ENCODE peak calls at places on chromosomes 11 and 22, in seven cellular contexts. W is activated CD4-positive, alpha-beta memory T cell treated with anti-CD3 and anti-CD28 coated beads, Interleukin-2, amount 10 ng/mL, durations not matched to agents 7 days and 5 days; U is Caco-2; J is ELF-1; B is NCI-H524; V is DMS 273 treated with DMSO at 0.1 percent for 48 hours; Y is stimulated activated CD4-positive, alpha-beta T cell treated with anti-CD3 and anti-CD28 coated beads, Interleukin-4, amount 100 ng/mL, for 48 hours. N is an unnamed sample.

GRCh38 chr11:71086687-71087258 is 165.6 kb downstream of the SHANK2 start:
- DNase-seq in W (no peak), U (peak; percentile 79), J (peak; percentile 87), B (peak; percentile 25), V (no peak), Y (no peak), N (peak; percentile 31)

GRCh38 chr11:266676-267439 is 11.3 kb upstream of the NLRP6 start:
- DNase-seq in W (no peak), U (no peak), J (no peak), B (no peak), V (no peak), Y (no peak), N (no peak)

GRCh38 chr22:21975854-21976345 is 6.7 kb downstream of the TOP3B start:
- DNase-seq in W (no peak), U (no peak), J (no peak), B (no peak), V (no peak), Y (no peak), N (no peak)

GRCh38 chr22:50059185-50059880 is 1.2 kb upstream of the TTLL8 start:
- DNase-seq in W (no peak), U (no peak), J (peak; percentile 55), B (no peak), V (no peak), Y (no peak), N (no peak)

GRCh38 chr22:36757608-36758220 is 18.2 kb downstream of the IFT27 start:
- DNase-seq in W (peak; percentile 81), U (peak; percentile 78), J (peak; percentile 85), B (peak; percentile 43), V (no peak), Y (peak; percentile 67), N (peak; percentile 92)

GRCh38 chr11:33438311-33438710 is 181.1 kb downstream of the HIPK3 start:
- DNase-seq in W (no peak), U (no peak), J (no peak), B (no peak), V (no peak), Y (no peak), N (no peak)

GRCh38 chr11:131025421-131026126 is 109.3 kb upstream of the SNX19 start:
- DNase-seq in W (no peak), U (no peak), J (no peak), B (no peak), V (no peak), Y (no peak), N (no peak)

GRCh38 chr11:35170503-35170902 is 31.5 kb downstream of the CD44 start:
- DNase-seq in W (no peak), U (no peak), J (no peak), B (no peak), V (no peak), Y (no peak), N (no peak)

GRCh38 chr11:2690261-2690575 is 9.6 kb downstream of the KCNQ1OT1 start:
- DNase-seq in W (no peak), U (no peak), J (no peak), B (no peak), V (no peak), Y (no peak), N (no peak)

GRCh38 chr11:75558939-75559843 is 2.9 kb upstream of the SERPINH1 start:
- DNase-seq in W (no peak), U (peak; percentile 82), J (peak; percentile 80), B (no peak), V (no peak), Y (no peak), N (no peak)

GRCh38 chr11:33376331-33377099 is 119.3 kb downstream of the HIPK3 start:
- DNase-seq in W (no peak), U (no peak), J (peak; percentile 23), B (no peak), V (no peak), Y (no peak), N (no peak)

GRCh38 chr11:46277313-46277622 is 194 bp upstream of the CREB3L1 start:
- DNase-seq in W (no peak), U (no peak), J (no peak), B (no peak), V (no peak), Y (no peak), N (no peak)

GRCh38 chr11:122998727-122999370 is 17.2 kb upstream of the BSX start:
- DNase-seq in W (no peak), U (no peak), J (peak; percentile 73), B (no peak), V (no peak), Y (no peak), N (peak; percentile 33)

GRCh38 chr11:70128435-70128906 is 50.4 kb downstream of the ANO1 start:
- DNase-seq in W (no peak), U (no peak), J (peak; percentile 52), B (no peak), V (no peak), Y (no peak), N (no peak)

GRCh38 chr22:34105461-34106062 is 185.3 kb upstream of the LARGE1 start:
- DNase-seq in W (peak; percentile 16), U (no peak), J (peak; percentile 71), B (peak; percentile 58), V (no peak), Y (peak; percentile 11), N (peak; percentile 51)

GRCh38 chr22:32830957-32831356 is 29.5 kb downstream of the TIMP3 start:
- DNase-seq in W (no peak), U (no peak), J (peak; percentile 5), B (no peak), V (no peak), Y (no peak), N (no peak)

GRCh38 chr11:110735431-110736157 is 23.4 kb upstream of the ARHGAP20 start:
- DNase-seq in W (no peak), U (no peak), J (no peak), B (no peak), V (no peak), Y (no peak), N (no peak)

GRCh38 chr22:37848587-37849088 is 581 bp upstream of the EIF3L start:
- DNase-seq in W (peak; percentile 44), U (no peak), J (peak; percentile 50), B (no peak), V (no peak), Y (no peak), N (no peak)

GRCh38 chr22:35629406-35630234 is 12.5 kb upstream of the MB start:
- DNase-seq in W (peak; percentile 68), U (no peak), J (peak; percentile 80), B (no peak), V (no peak), Y (peak; percentile 45), N (peak; percentile 60)

GRCh38 chr11:61019818-61020405 is 48.4 kb downstream of the CD6 start:
- DNase-seq in W (no peak), U (no peak), J (no peak), B (no peak), V (no peak), Y (no peak), N (no peak)

GRCh38 chr11:12693485-12694181 is 19.4 kb downstream of the TEAD1 start:
- DNase-seq in W (no peak), U (no peak), J (no peak), B (no peak), V (peak; percentile 29), Y (no peak), N (no peak)